ENCODE peak calls at places on chromosomes 5 and 9, in five cellular contexts. R is GM23338, I is GM23248, K is neural progenitor cell, Y is PC-3. X is an unnamed sample. For H3K36me3 and H3F3A, the result is how much of the 10 kb centered on the place peaks cover.

GRCh38 chr5:155872801-155873200 is 454.2 kb upstream of the SGCD start:
- DNase-seq in K (no peak), R (no peak), I (peak), Y (no peak), X (no peak)

GRCh38 chr5:175243441-175243840 is 200.5 kb downstream of the DRD1 start:
- DNase-seq in K (no peak), Y (no peak), R (peak), I (no peak), X (no peak)

GRCh38 chr5:68285857-68286611 is 70.5 kb downstream of the PIK3R1 start:
- DNase-seq in K (peak), R (peak), I (peak), Y (peak), X (peak)

GRCh38 chr9:120299785-120300184 is 280.2 kb downstream of the CDK5RAP2 start:
- DNase-seq in R (peak), K (peak), I (peak), Y (no peak), X (no peak)

GRCh38 chr9:87504938-87505337 is 7.3 kb downstream of the DAPK1 start:
- DNase-seq in R (no peak), K (no peak), Y (no peak), I (no peak), X (no peak)

GRCh38 chr5:148416921-148417320 is 33.2 kb downstream of the FBXO38 start:
- DNase-seq in I (peak), Y (peak), R (no peak), K (no peak), X (no peak)

GRCh38 chr5:72817076-72817476 is 615 bp downstream of the TNPO1 start:
- DNase-seq in R (peak), I (peak), K (no peak), Y (peak), X (peak)

GRCh38 chr5:150133581-150134197 is 22.0 kb downstream of the PDGFRB start:
- DNase-seq in K (no peak), R (no peak), Y (no peak), I (no peak), X (no peak)

GRCh38 chr5:81760521-81760920 is 9.6 kb upstream of the SSBP2 start:
- DNase-seq in K (no peak), R (no peak), Y (no peak), I (no peak), X (no peak)

GRCh38 chr5:168782172-168782571 is 203.0 kb upstream of the PANK3 start:
- DNase-seq in K (no peak), I (no peak), R (peak), Y (no peak), X (no peak)

GRCh38 chr5:138463335-138464017 is 1.8 kb upstream of the EGR1 start:
- DNase-seq in Y (no peak), R (peak), I (peak), K (peak), X (peak)

GRCh38 chr9:124007468-124008306 is 3.9 kb upstream of the LHX2 start:
- DNase-seq in R (peak), Y (no peak), I (no peak), K (peak), X (no peak)

GRCh38 chr9:137590469-137591383 is at the start of gene ZMYND19:
- DNase-seq in I (peak), R (peak), K (peak), Y (peak), X (peak)

DNA sequence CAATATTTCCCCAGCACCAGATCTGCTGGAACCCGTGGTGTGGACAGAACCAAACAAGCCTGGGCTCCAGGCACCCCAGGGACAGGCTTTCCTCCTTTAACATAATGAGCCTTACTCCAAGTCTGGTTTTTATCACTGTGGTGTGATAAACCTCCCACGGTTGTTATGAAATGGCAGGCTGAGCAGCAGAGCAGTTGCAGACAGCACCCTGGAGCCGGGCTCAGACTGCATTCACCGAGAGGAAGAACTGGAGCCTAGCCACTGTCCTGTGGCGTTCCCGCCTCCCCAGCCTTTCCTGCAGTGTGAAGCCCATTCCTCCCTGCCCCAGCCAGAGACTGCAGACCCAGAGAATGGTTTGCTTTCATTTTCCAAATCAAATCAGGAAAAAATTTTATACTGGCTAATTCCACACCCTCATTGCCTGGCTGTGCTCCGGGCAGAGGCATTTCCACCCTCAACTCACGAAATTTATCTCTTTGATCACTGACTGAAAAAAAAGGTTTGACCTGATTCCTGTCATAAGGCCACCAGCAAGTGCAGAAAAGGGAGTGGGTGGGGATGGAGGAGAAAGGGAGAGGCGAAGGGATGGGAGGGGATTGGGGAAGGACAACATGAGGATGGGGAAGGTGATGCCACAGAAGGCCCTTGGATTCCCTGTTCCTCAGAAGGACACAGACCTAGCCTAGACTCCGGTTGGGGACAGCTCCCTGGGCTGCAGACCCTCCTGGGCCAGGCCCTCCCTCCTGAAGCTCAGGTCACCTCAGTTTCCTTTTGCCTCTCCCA is 18.9 kb downstream of the IPPK start:
- DNase-seq in Y (no peak), K (no peak), I (peak), R (no peak), X (peak)
- H3K36me3 ChIP-seq in Y (under half), K (under half), I (under half), R (under half), X (under half)

GRCh38 chr5:14155730-14156129 is 12.6 kb downstream of the TRIO start:
- DNase-seq in I (no peak), K (no peak), Y (no peak), R (no peak), X (no peak)
- H3F3A ChIP-seq in I (half or more), K (under half), Y (under half), R (under half), X (under half)

DNA sequence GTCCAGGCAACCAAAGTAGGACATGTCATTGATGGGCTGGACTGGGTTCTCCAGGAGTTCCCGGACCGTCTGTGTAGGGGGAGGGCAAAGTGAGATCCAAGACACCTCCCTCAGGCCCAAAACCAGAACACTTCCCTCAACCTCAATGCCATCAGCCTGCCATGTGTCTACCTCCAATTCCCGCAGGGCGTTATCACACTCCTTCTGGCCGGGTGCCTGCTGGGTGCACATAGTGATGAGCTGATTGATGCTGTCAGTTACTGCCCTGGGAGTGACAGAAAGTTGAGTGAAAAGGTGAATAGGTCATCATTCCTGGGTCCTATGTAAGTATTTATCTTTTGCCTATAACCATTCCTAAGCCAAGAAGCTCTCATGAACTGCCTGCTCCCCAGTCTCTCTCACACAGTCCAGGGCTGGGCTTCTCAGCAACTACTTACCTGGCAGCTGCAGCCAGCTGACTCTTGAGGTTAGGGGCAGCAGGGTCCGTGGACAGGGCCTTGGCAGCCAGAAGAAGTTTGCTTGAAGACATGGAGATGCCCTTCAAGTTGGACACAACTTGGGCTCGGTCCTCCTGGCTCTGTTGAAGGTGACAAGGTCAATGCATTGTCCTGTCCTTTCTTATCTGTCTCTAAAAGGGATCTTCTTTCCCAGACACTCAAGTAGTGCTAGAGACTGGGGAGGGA is 21.0 kb downstream of the TLN1 start:
- DNase-seq in I (no peak), K (no peak), R (no peak), Y (no peak), X (no peak)
- H3K36me3 ChIP-seq in I (half or more), K (under half), R (under half), Y (half or more), X (half or more)

DNA sequence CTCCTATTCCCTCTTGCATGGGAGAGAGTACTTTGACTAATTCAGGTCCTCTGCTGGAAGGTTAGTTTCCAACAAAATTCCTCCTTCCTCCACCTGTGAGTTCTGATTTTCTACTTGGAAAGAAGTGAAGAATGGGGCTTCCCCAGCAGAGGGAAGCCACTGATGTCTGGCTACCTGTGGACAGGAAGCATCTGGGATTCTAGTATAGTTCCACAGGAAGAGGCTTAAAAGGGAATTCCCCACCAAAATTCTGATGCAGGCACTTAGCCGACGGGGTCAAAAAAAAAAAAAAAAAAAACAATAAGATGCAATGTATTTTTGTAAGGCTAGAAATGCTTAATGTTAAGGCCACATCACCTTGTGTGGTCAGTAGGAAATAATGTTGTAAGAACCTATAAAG is 33.4 kb downstream of the PCDHGC5 start:
- DNase-seq in K (no peak), I (no peak), R (no peak), Y (no peak), X (no peak)
- H3F3A ChIP-seq in K (under half), I (half or more), R (under half), Y (under half), X (half or more)

GRCh38 chr9:121776739-121777637 is 125.6 kb downstream of the DAB2IP start:
- DNase-seq in Y (no peak), R (no peak), K (no peak), I (no peak), X (no peak)

GRCh38 chr9:121773286-121773953 is 122.0 kb downstream of the DAB2IP start:
- DNase-seq in I (no peak), R (no peak), K (no peak), Y (no peak), X (no peak)

GRCh38 chr9:121776009-121776738 is 124.7 kb downstream of the DAB2IP start:
- DNase-seq in I (no peak), R (no peak), K (no peak), Y (no peak), X (no peak)

GRCh38 chr9:121773954-121774714 is 122.7 kb downstream of the DAB2IP start:
- DNase-seq in K (no peak), I (no peak), Y (no peak), R (no peak), X (no peak)

GRCh38 chr9:121774715-121775613 is 123.5 kb downstream of the DAB2IP start:
- DNase-seq in R (no peak), K (no peak), Y (no peak), I (no peak), X (no peak)
- H3K36me3 ChIP-seq in R (under half), K (under half), Y (under half), I (under half), X (half or more)

GRCh38 chr9:127045148-127045547 is 77.3 kb downstream of the ANGPTL2 start:
- DNase-seq in R (no peak), I (no peak), Y (no peak), K (no peak), X (no peak)
- H3F3A ChIP-seq in R (under half), I (under half), Y (under half), K (under half), X (under half)

GRCh38 chr9:127944586-127945218 is 7.0 kb upstream of the DPM2 start:
- DNase-seq in K (no peak), I (no peak), R (no peak), Y (no peak), X (no peak)

GRCh38 chr9:127945338-127945737 is 7.7 kb upstream of the DPM2 start:
- DNase-seq in Y (no peak), R (no peak), K (no peak), I (no peak), X (no peak)

GRCh38 chr9:127945942-127946341 is 8.3 kb upstream of the DPM2 start:
- DNase-seq in Y (no peak), R (no peak), I (no peak), K (no peak), X (no peak)

GRCh38 chr9:127947841-127948710 is 10.4 kb upstream of the DPM2 start:
- DNase-seq in I (no peak), R (no peak), Y (no peak), K (no peak), X (no peak)

GRCh38 chr9:127946728-127947127 is 9.1 kb upstream of the DPM2 start:
- DNase-seq in K (no peak), I (no peak), Y (no peak), R (no peak), X (no peak)
- H3K36me3 ChIP-seq in K (under half), I (under half), Y (under half), R (under half), X (under half)

DNA sequence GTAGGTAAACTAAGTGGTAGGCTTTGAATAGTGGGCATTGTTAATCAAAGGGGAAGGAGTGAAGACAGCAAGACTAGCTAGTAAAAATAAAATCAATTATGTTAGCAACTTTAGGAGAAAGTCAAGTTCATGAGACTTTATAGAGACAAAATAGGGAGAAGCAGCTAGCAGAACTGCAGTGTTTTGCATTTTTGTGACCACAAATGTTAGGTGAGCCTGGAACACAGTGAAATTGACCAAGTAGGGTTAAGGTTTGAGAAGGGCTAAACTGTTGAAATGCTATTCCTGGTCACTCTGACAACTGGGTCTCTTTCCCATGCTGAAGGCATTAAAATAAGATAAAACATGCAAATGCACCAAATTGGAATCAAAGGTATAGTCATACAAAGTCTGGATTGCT is 13.0 kb downstream of the SEC61B start:
- DNase-seq in Y (no peak), K (no peak), I (no peak), R (no peak), X (no peak)
- H3F3A ChIP-seq in Y (under half), K (under half), I (half or more), R (under half), X (under half)

DNA sequence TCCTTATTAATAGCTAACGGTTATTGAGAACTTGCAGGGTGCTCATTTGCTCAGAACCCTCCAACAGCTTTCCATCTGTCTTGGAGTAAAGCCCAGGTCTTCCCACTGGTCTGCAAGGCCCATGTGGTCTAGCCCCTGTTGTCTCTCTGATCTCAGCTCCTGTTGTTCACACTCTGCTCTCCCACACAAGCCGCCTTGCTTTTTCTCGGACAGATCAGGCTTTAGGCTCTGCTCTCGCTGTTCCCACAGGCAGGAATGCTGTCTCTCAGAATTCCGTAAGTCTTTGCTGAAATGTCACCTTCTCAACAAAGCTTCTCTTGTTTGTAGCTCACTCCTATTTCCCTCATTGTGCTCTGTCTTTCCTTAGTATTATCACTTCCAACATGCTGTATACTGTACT is 34.4 kb downstream of the GPR107 start:
- DNase-seq in Y (no peak), K (no peak), R (no peak), I (no peak), X (no peak)
- H3K36me3 ChIP-seq in Y (under half), K (under half), R (under half), I (under half), X (under half)

X was measured in SK-N-SH.